ENCODE peak calls at places on chromosomes 5 and 9, in nine cellular contexts. K is fibroblast of the conjunctiva, U is M059J, V is NCI-H748 treated with DMSO at 0.1 percent for 48 hours, P is B cell, D is GM23338, R is T-helper 2 cell, B is mesendoderm, X is COR-L47. S is an unnamed sample.

GRCh38 chr5:165157209-165157608 is 1651.8 kb downstream of the MAT2B start:
- DNase-seq in D (no peak), U (no peak), K (no peak), R (no peak), V (no peak), B (no peak), P (no peak), X (no peak), S (no peak)

GRCh38 chr5:126182901-126183695 is 240.1 kb upstream of the GRAMD2B start:
- DNase-seq in P (no peak), D (no peak), U (no peak), B (no peak), R (no peak), V (no peak), X (no peak), K (no peak), S (no peak)

GRCh38 chr5:15938961-15939360 is 240.6 kb downstream of the MARCHF11 start:
- DNase-seq in R (no peak), K (no peak), X (no peak), P (no peak), U (peak), V (no peak), D (no peak), B (no peak), S (no peak)

GRCh38 chr9:38061326-38061947 is 7.6 kb downstream of the SHB start:
- DNase-seq in K (no peak), B (no peak), D (no peak), X (no peak), V (no peak), P (no peak), U (peak), R (no peak), S (no peak)

GRCh38 chr9:103942171-103942570 is 151.9 kb upstream of the SMC2 start:
- DNase-seq in D (no peak), K (no peak), V (peak), R (no peak), P (no peak), X (no peak), U (no peak), B (no peak), S (no peak)

GRCh38 chr9:98097836-98098235 is 21.2 kb downstream of the TRIM14 start:
- DNase-seq in X (no peak), V (peak), K (no peak), R (peak), B (no peak), D (no peak), P (no peak), U (no peak), S (peak)

GRCh38 chr5:133788121-133788520 is 175.8 kb upstream of the FSTL4 start:
- DNase-seq in B (no peak), X (no peak), U (no peak), P (no peak), V (no peak), R (no peak), K (no peak), D (no peak), S (no peak)

GRCh38 chr9:94014845-94015244 is 59.7 kb upstream of the BARX1 start:
- DNase-seq in V (peak), U (no peak), X (peak), B (no peak), D (no peak), P (no peak), K (no peak), R (no peak), S (no peak)

GRCh38 chr9:28956111-28956880 is 1383.0 kb upstream of the C9orf72 start:
- DNase-seq in V (peak), P (no peak), R (no peak), K (no peak), X (peak), B (no peak), U (no peak), D (peak), S (no peak)

GRCh38 chr5:77946381-77947050 is 170.4 kb upstream of the TBCA start:
- DNase-seq in X (peak), D (no peak), V (peak), P (no peak), K (no peak), U (no peak), B (no peak), R (no peak), S (no peak)